ENCODE peak calls at places on chromosomes 4 and X, in eight cellular contexts. One of them, this sample, is unnamed.

GRCh38 chr4:180197471-180197870 is 2045.7 kb upstream of the TENM3 start:
- DNase-seq in GOT3: no peak
- DNase-seq in NCI-H1105: no peak
- DNase-seq in HFF-Myc: no peak
- DNase-seq in M059J: no peak
- DNase-seq in activated CD4-positive, alpha-beta T cell treated with anti-CD3 and anti-CD28 coated beads for 36 hours: no peak
- DNase-seq in SW 1271: no peak
- DNase-seq in RPMI8226: no peak
- DNase-seq in this sample: no peak

GRCh38 chr4:703336-704197 is 2.1 kb upstream of the PCGF3 start:
- DNase-seq in activated CD4-positive, alpha-beta T cell treated with anti-CD3 and anti-CD28 coated beads for 36 hours: no peak
- DNase-seq in NCI-H1105: no peak
- DNase-seq in HFF-Myc: no peak
- DNase-seq in RPMI8226: no peak
- DNase-seq in GOT3: no peak
- DNase-seq in M059J: no peak
- DNase-seq in SW 1271: no peak
- DNase-seq in this sample: no peak

GRCh38 chr4:153488006-153488718 is 22.0 kb downstream of the TMEM131L start:
- DNase-seq in activated CD4-positive, alpha-beta T cell treated with anti-CD3 and anti-CD28 coated beads for 36 hours: peak
- DNase-seq in SW 1271: no peak
- DNase-seq in NCI-H1105: no peak
- DNase-seq in GOT3: no peak
- DNase-seq in M059J: no peak
- DNase-seq in RPMI8226: no peak
- DNase-seq in HFF-Myc: no peak
- DNase-seq in this sample: no peak

GRCh38 chr4:172982151-172982590 is 186.4 kb upstream of the GALNT7 start:
- DNase-seq in M059J: peak
- DNase-seq in NCI-H1105: peak
- DNase-seq in activated CD4-positive, alpha-beta T cell treated with anti-CD3 and anti-CD28 coated beads for 36 hours: no peak
- DNase-seq in GOT3: no peak
- DNase-seq in HFF-Myc: peak
- DNase-seq in SW 1271: no peak
- DNase-seq in RPMI8226: no peak
- DNase-seq in this sample: no peak

GRCh38 chr4:1956631-1957030 is 52.1 kb downstream of the NELFA start:
- DNase-seq in M059J: no peak
- DNase-seq in HFF-Myc: no peak
- DNase-seq in activated CD4-positive, alpha-beta T cell treated with anti-CD3 and anti-CD28 coated beads for 36 hours: no peak
- DNase-seq in GOT3: no peak
- DNase-seq in RPMI8226: no peak
- DNase-seq in SW 1271: no peak
- DNase-seq in NCI-H1105: no peak
- DNase-seq in this sample: no peak

GRCh38 chrX:48992341-48992740 is 9.7 kb downstream of the GRIPAP1 start:
- DNase-seq in GOT3: no peak
- DNase-seq in HFF-Myc: no peak
- DNase-seq in M059J: no peak
- DNase-seq in activated CD4-positive, alpha-beta T cell treated with anti-CD3 and anti-CD28 coated beads for 36 hours: no peak
- DNase-seq in RPMI8226: no peak
- DNase-seq in SW 1271: no peak
- DNase-seq in NCI-H1105: no peak
- DNase-seq in this sample: no peak

GRCh38 chr4:6011271-6011671 is 7.0 kb downstream of the C4orf50 start:
- DNase-seq in SW 1271: no peak
- DNase-seq in RPMI8226: peak
- DNase-seq in activated CD4-positive, alpha-beta T cell treated with anti-CD3 and anti-CD28 coated beads for 36 hours: no peak
- DNase-seq in HFF-Myc: no peak
- DNase-seq in M059J: no peak
- DNase-seq in NCI-H1105: no peak
- DNase-seq in GOT3: no peak
- DNase-seq in this sample: no peak

GRCh38 chr4:40316333-40316781 is 18.8 kb upstream of the CHRNA9 start:
- DNase-seq in activated CD4-positive, alpha-beta T cell treated with anti-CD3 and anti-CD28 coated beads for 36 hours: peak
- DNase-seq in HFF-Myc: peak
- DNase-seq in M059J: peak
- DNase-seq in RPMI8226: peak
- DNase-seq in NCI-H1105: no peak
- DNase-seq in SW 1271: no peak
- DNase-seq in GOT3: no peak
- DNase-seq in this sample: no peak

GRCh38 chr4:170202721-170203120 is 113.0 kb upstream of the AADAT start:
- DNase-seq in activated CD4-positive, alpha-beta T cell treated with anti-CD3 and anti-CD28 coated beads for 36 hours: no peak
- DNase-seq in M059J: no peak
- DNase-seq in RPMI8226: no peak
- DNase-seq in NCI-H1105: no peak
- DNase-seq in GOT3: no peak
- DNase-seq in HFF-Myc: no peak
- DNase-seq in SW 1271: no peak
- DNase-seq in this sample: no peak

GRCh38 chr4:185346975-185347601 is 48.6 kb downstream of the LRP2BP start:
- DNase-seq in activated CD4-positive, alpha-beta T cell treated with anti-CD3 and anti-CD28 coated beads for 36 hours: no peak
- DNase-seq in HFF-Myc: no peak
- DNase-seq in M059J: peak
- DNase-seq in NCI-H1105: no peak
- DNase-seq in SW 1271: no peak
- DNase-seq in RPMI8226: no peak
- DNase-seq in GOT3: no peak
- DNase-seq in this sample: no peak

GRCh38 chr4:107034982-107035710 is 967 bp downstream of the DKK2 start:
- DNase-seq in GOT3: no peak
- DNase-seq in RPMI8226: no peak
- DNase-seq in activated CD4-positive, alpha-beta T cell treated with anti-CD3 and anti-CD28 coated beads for 36 hours: peak
- DNase-seq in SW 1271: no peak
- DNase-seq in NCI-H1105: peak
- DNase-seq in HFF-Myc: no peak
- DNase-seq in M059J: peak
- DNase-seq in this sample: no peak

GRCh38 chrX:109695637-109696036 is 37.4 kb downstream of the ACSL4 start:
- DNase-seq in activated CD4-positive, alpha-beta T cell treated with anti-CD3 and anti-CD28 coated beads for 36 hours: no peak
- DNase-seq in HFF-Myc: no peak
- DNase-seq in M059J: no peak
- DNase-seq in NCI-H1105: no peak
- DNase-seq in GOT3: no peak
- DNase-seq in SW 1271: no peak
- DNase-seq in RPMI8226: no peak
- DNase-seq in this sample: no peak

GRCh38 chrX:105725228-105725627 is 97.1 kb upstream of the NRK start:
- DNase-seq in GOT3: no peak
- DNase-seq in NCI-H1105: no peak
- DNase-seq in M059J: no peak
- DNase-seq in RPMI8226: no peak
- DNase-seq in activated CD4-positive, alpha-beta T cell treated with anti-CD3 and anti-CD28 coated beads for 36 hours: no peak
- DNase-seq in SW 1271: no peak
- DNase-seq in HFF-Myc: no peak
- DNase-seq in this sample: no peak

GRCh38 chr4:140799686-140800225 is 43.6 kb upstream of the TBC1D9 start:
- DNase-seq in HFF-Myc: no peak
- DNase-seq in SW 1271: no peak
- DNase-seq in activated CD4-positive, alpha-beta T cell treated with anti-CD3 and anti-CD28 coated beads for 36 hours: no peak
- DNase-seq in NCI-H1105: no peak
- DNase-seq in GOT3: no peak
- DNase-seq in M059J: no peak
- DNase-seq in RPMI8226: no peak
- DNase-seq in this sample: no peak

GRCh38 chrX:39972340-39972739 is 125.4 kb downstream of the BCOR start:
- DNase-seq in HFF-Myc: no peak
- DNase-seq in M059J: peak
- DNase-seq in RPMI8226: no peak
- DNase-seq in NCI-H1105: no peak
- DNase-seq in SW 1271: no peak
- DNase-seq in activated CD4-positive, alpha-beta T cell treated with anti-CD3 and anti-CD28 coated beads for 36 hours: no peak
- DNase-seq in GOT3: no peak
- DNase-seq in this sample: no peak

GRCh38 chrX:41720125-41720780 is 3.7 kb upstream of the GPR82 start:
- DNase-seq in RPMI8226: no peak
- DNase-seq in NCI-H1105: no peak
- DNase-seq in GOT3: no peak
- DNase-seq in M059J: no peak
- DNase-seq in SW 1271: no peak
- DNase-seq in HFF-Myc: no peak
- DNase-seq in activated CD4-positive, alpha-beta T cell treated with anti-CD3 and anti-CD28 coated beads for 36 hours: peak
- DNase-seq in this sample: no peak

GRCh38 chr4:7206385-7206784 is 14.0 kb downstream of the SORCS2 start:
- DNase-seq in RPMI8226: no peak
- DNase-seq in NCI-H1105: no peak
- DNase-seq in activated CD4-positive, alpha-beta T cell treated with anti-CD3 and anti-CD28 coated beads for 36 hours: no peak
- DNase-seq in M059J: peak
- DNase-seq in HFF-Myc: no peak
- DNase-seq in SW 1271: no peak
- DNase-seq in GOT3: no peak
- DNase-seq in this sample: peak

GRCh38 chr4:163598028-163598427 is 103.5 kb downstream of the TMA16 start:
- DNase-seq in NCI-H1105: no peak
- DNase-seq in activated CD4-positive, alpha-beta T cell treated with anti-CD3 and anti-CD28 coated beads for 36 hours: no peak
- DNase-seq in M059J: no peak
- DNase-seq in SW 1271: no peak
- DNase-seq in RPMI8226: no peak
- DNase-seq in GOT3: no peak
- DNase-seq in HFF-Myc: no peak
- DNase-seq in this sample: no peak

This sample was measured in SW480.